ENCODE peak calls at places on chromosome 10, in nine cellular contexts. O is adipocyte, K is breast epithelium, I is HEK293T, R is NCI-H146, Q is HepG2, A is T-cell, W is erythroblast, L is body of pancreas. M is an unnamed sample.

GRCh38 chr10:28077889-28078288 is 79.0 kb upstream of the ODAD2 start:
- DNase-seq in W (no peak), Q (no peak), A (no peak), L (no peak), R (no peak), I (no peak), K (no peak), O (peak; percentile 37), M (no peak)

GRCh38 chr10:31083765-31084184 is 52.1 kb upstream of the ZNF438 start:
- DNase-seq in K (no peak), O (peak; percentile 39), L (peak; percentile 52), R (no peak), Q (peak; percentile 20), I (peak; percentile 39), A (peak; percentile 22), W (peak; percentile 55), M (peak; percentile 42)

GRCh38 chr10:112969542-112969941 is 19.5 kb downstream of the TCF7L2 start:
- DNase-seq in R (no peak), I (no peak), L (no peak), Q (peak; percentile 81), O (no peak), A (no peak), W (no peak), K (no peak), M (peak; percentile 33)

GRCh38 chr10:91653214-91653875 is 20.5 kb upstream of the PPP1R3C start:
- DNase-seq in O (no peak), Q (no peak), R (no peak), K (no peak), I (no peak), L (no peak), A (no peak), W (no peak), M (no peak)

GRCh38 chr10:43868362-43868672 is 219.6 kb upstream of the ZNF32 start:
- DNase-seq in O (no peak), K (no peak), L (no peak), R (no peak), W (no peak), A (no peak), I (no peak), Q (no peak), M (no peak)

GRCh38 chr10:22501412-22501811 is 156.1 kb downstream of the SPAG6 start:
- DNase-seq in Q (no peak), L (no peak), R (no peak), K (no peak), I (no peak), A (no peak), O (no peak), W (no peak), M (no peak)

GRCh38 chr10:60003709-60004191 is 97.4 kb upstream of the CCDC6 start:
- DNase-seq in K (no peak), Q (no peak), A (no peak), O (no peak), R (no peak), I (no peak), W (no peak), L (no peak), M (no peak)

GRCh38 chr10:59823111-59823510 is 69.9 kb upstream of the MRLN start:
- DNase-seq in K (no peak), W (no peak), L (no peak), R (no peak), I (no peak), A (no peak), O (no peak), Q (no peak), M (no peak)

GRCh38 chr10:127228195-127228785 is 31.9 kb upstream of the INSYN2A start:
- DNase-seq in O (peak; percentile 20), I (no peak), K (no peak), W (no peak), L (no peak), A (no peak), Q (peak; percentile 23), R (peak; percentile 7), M (no peak)

GRCh38 chr10:4982764-4983226 is 19.6 kb downstream of the AKR1C1 start:
- DNase-seq in O (no peak), R (no peak), K (no peak), L (peak; percentile 89), I (no peak), W (no peak), Q (peak; percentile 20), A (no peak), M (peak; percentile 32)

GRCh38 chr10:78419481-78420265 is 386.0 kb downstream of the RPS24 start:
- DNase-seq in I (no peak), O (no peak), Q (no peak), K (no peak), L (no peak), R (no peak), W (no peak), A (no peak), M (no peak)

GRCh38 chr10:17026686-17027485 is 102.7 kb downstream of the CUBN start:
- DNase-seq in O (peak; percentile 65), W (no peak), K (no peak), Q (no peak), R (no peak), A (peak; percentile 51), L (no peak), I (no peak), M (no peak)

GRCh38 chr10:50033481-50033880 is 34.3 kb upstream of the WASHC2A start:
- DNase-seq in K (no peak), Q (no peak), W (no peak), O (peak; percentile 46), R (no peak), I (no peak), L (no peak), A (no peak), M (no peak)

GRCh38 chr10:14329609-14330246 is 996 bp downstream of the FRMD4A start:
- DNase-seq in W (no peak), Q (no peak), R (peak; percentile 82), K (no peak), L (no peak), O (no peak), A (no peak), I (no peak), M (no peak)

GRCh38 chr10:1063232-1063862 is 7.2 kb downstream of the WDR37 start:
- DNase-seq in K (no peak), I (no peak), W (no peak), O (no peak), L (no peak), Q (no peak), A (peak; percentile 24), R (no peak), M (no peak)

GRCh38 chr10:125868372-125868975 is 12.6 kb downstream of the DHX32 start:
- DNase-seq in L (peak; percentile 67), K (no peak), R (peak; percentile 38), W (peak; percentile 81), Q (peak; percentile 48), O (peak; percentile 68), A (no peak), I (peak; percentile 57), M (peak; percentile 58)

GRCh38 chr10:101545898-101546297 is 42.2 kb downstream of the POLL start:
- DNase-seq in O (no peak), R (peak; percentile 38), K (no peak), L (no peak), Q (no peak), A (no peak), W (peak; percentile 84), I (no peak), M (no peak)

GRCh38 chr10:54985732-54986131 is 184.7 kb upstream of the PCDH15 start:
- DNase-seq in K (no peak), O (peak; percentile 2), A (no peak), L (no peak), R (peak; percentile 0), W (peak; percentile 30), Q (peak; percentile 37), I (no peak), M (peak; percentile 43)

GRCh38 chr10:3766046-3766761 is 18.8 kb downstream of the KLF6 start:
- DNase-seq in O (no peak), L (no peak), Q (peak; percentile 71), I (no peak), A (no peak), R (no peak), W (no peak), K (no peak), M (peak; percentile 57)

GRCh38 chr10:103820101-103821062 is 35.0 kb downstream of the SH3PXD2A start:
- DNase-seq in R (no peak), W (no peak), A (no peak), K (peak; percentile 41), L (peak; percentile 50), Q (no peak), I (no peak), O (no peak), M (no peak)

GRCh38 chr10:60604356-60604755 is 173.9 kb upstream of the CDK1 start:
- DNase-seq in O (no peak), K (no peak), A (no peak), W (no peak), L (no peak), Q (no peak), R (no peak), I (no peak), M (no peak)

GRCh38 chr10:133565441-133566294 is at the start of gene SYCE1:
- DNase-seq in R (no peak), L (peak; percentile 18), A (no peak), Q (no peak), K (peak; percentile 49), W (no peak), O (no peak), I (no peak), M (no peak)

GRCh38 chr10:28793482-28793881 is 116.2 kb downstream of the BAMBI start:
- DNase-seq in L (no peak), I (no peak), K (no peak), R (no peak), Q (no peak), O (no peak), A (no peak), W (no peak), M (no peak)

GRCh38 chr10:6583447-6583846 is 3.4 kb upstream of the PRKCQ start:
- DNase-seq in O (no peak), A (peak; percentile 63), I (no peak), L (no peak), Q (no peak), W (peak; percentile 11), R (no peak), K (no peak), M (no peak)

GRCh38 chr10:1379601-1380000 is 323.4 kb downstream of the WDR37 start:
- DNase-seq in R (no peak), A (no peak), I (no peak), Q (no peak), L (no peak), K (peak; percentile 7), W (no peak), O (no peak), M (no peak)